ENCODE peak calls at places on chromosomes 3 and 15, in ten cellular contexts. T, R, N, S, W, U, D, Y, K and Q are unnamed samples.

GRCh38 chr3:30233924-30234666 is 372.3 kb upstream of the TGFBR2 start:
- DNase-seq in T (no peak), R (peak; percentile 30), N (no peak), S (no peak), W (no peak), U (no peak), D (peak; percentile 76), Y (no peak), K (no peak), Q (no peak)

GRCh38 chr15:28975766-28976179 is 90.0 kb downstream of the APBA2 start:
- DNase-seq in T (no peak), R (peak; percentile 68), N (no peak), S (no peak), W (no peak), U (peak; percentile 84), D (peak; percentile 70), Y (no peak), K (no peak), Q (no peak)

GRCh38 chr3:127264292-127264691 is 23.6 kb downstream of the PRR20G start:
- DNase-seq in T (no peak), R (no peak), N (no peak), S (no peak), W (no peak), U (no peak), D (peak; percentile 3), Y (no peak), K (no peak), Q (no peak)

GRCh38 chr3:113947372-113948014 is at the start of gene ZDHHC23:
- DNase-seq in T (peak; percentile 40), R (peak; percentile 42), N (peak; percentile 66), S (peak; percentile 30), W (peak; percentile 91), U (peak; percentile 73), D (peak; percentile 62), Y (peak; percentile 67), K (peak; percentile 88), Q (peak; percentile 76)

GRCh38 chr15:59283717-59284336 is 77.2 kb downstream of the LDHAL6B start:
- DNase-seq in T (peak; percentile 65), R (no peak), N (no peak), S (no peak), W (peak; percentile 87), U (no peak), D (no peak), Y (no peak), K (no peak), Q (no peak)

GRCh38 chr15:47185222-47185800 is 532.0 kb upstream of the SEMA6D start:
- DNase-seq in T (no peak), R (peak; percentile 17), N (no peak), S (no peak), W (no peak), U (no peak), D (peak; percentile 5), Y (no peak), K (no peak), Q (no peak)

GRCh38 chr3:143134446-143134845 is 14.9 kb downstream of the CHST2 start:
- DNase-seq in T (peak; percentile 50), R (no peak), N (no peak), S (no peak), W (no peak), U (peak; percentile 34), D (no peak), Y (no peak), K (no peak), Q (no peak)

GRCh38 chr3:123765475-123766166 is 118.5 kb downstream of the MYLK start:
- DNase-seq in T (no peak), R (peak; percentile 65), N (no peak), S (no peak), W (no peak), U (no peak), D (peak; percentile 90), Y (no peak), K (no peak), Q (no peak)

GRCh38 chr3:65593780-65594752 is 444.7 kb downstream of the MAGI1 start:
- DNase-seq in T (no peak), R (no peak), N (no peak), S (no peak), W (no peak), U (no peak), D (no peak), Y (no peak), K (no peak), Q (no peak)

GRCh38 chr3:137764563-137765309 is 621 bp downstream of the SOX14 start:
- DNase-seq in T (no peak), R (no peak), N (no peak), S (no peak), W (peak; percentile 64), U (no peak), D (no peak), Y (no peak), K (peak; percentile 51), Q (no peak)

GRCh38 chr3:189995129-189995528 is 125.6 kb downstream of the P3H2 start:
- DNase-seq in T (no peak), R (peak; percentile 75), N (no peak), S (no peak), W (no peak), U (no peak), D (peak; percentile 37), Y (no peak), K (no peak), Q (no peak)

GRCh38 chr3:47583320-47584075 is 4.8 kb upstream of the CSPG5 start:
- DNase-seq in T (no peak), R (no peak), N (no peak), S (no peak), W (no peak), U (no peak), D (no peak), Y (no peak), K (no peak), Q (no peak)

DNA sequence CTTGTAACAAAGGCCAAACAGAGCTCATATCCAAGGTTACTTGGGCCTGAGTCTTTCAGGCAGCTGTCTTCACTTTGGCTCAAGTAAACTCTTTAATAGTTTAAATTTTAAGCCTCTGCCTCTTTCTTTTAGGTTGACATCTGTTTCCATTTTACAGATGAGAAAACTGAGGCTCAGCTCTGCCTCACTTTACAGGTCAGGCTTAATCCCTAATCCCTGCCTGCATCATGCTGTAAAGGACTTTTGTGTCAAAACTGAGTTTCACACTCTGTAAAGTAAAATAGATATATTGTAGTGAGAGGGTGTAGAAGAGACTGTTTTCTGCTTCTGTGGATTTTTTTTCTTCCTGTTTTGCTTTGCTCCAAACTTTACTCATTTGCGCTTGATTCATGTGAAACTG is 11.1 kb downstream of the FLNB start:
- DNase-seq in T (no peak), R (no peak), N (no peak), S (no peak), W (no peak), U (no peak), D (no peak), Y (no peak), K (no peak), Q (no peak)
- H3K4me1 ChIP-seq in T (peaks cover 34% of the 10 kb centered on the region), R (peaks cover 2% of the 10 kb centered on the region), N (peaks cover 61% of the 10 kb centered on the region), S (peaks cover 17% of the 10 kb centered on the region), W (peaks cover 58% of the 10 kb centered on the region), U (peaks cover 28% of the 10 kb centered on the region), D (peaks cover 15% of the 10 kb centered on the region), Y (peaks cover 3% of the 10 kb centered on the region), K (peaks cover 4% of the 10 kb centered on the region), Q (peaks cover 29% of the 10 kb centered on the region)

GRCh38 chr3:193847402-193847801 is 254.4 kb downstream of the OPA1 start:
- DNase-seq in T (no peak), R (no peak), N (no peak), S (no peak), W (no peak), U (no peak), D (no peak), Y (no peak), K (no peak), Q (no peak)
- H3K4me1 ChIP-seq in T (peaks cover 13% of the 10 kb centered on the region), R (no peaks in the 10 kb centered on the region), N (peaks cover 14% of the 10 kb centered on the region), S (peaks cover 8% of the 10 kb centered on the region), W (peaks cover 35% of the 10 kb centered on the region), U (no peaks in the 10 kb centered on the region), D (peaks cover 3% of the 10 kb centered on the region), Y (peaks cover 12% of the 10 kb centered on the region), K (no peaks in the 10 kb centered on the region), Q (peaks cover 12% of the 10 kb centered on the region)

DNA sequence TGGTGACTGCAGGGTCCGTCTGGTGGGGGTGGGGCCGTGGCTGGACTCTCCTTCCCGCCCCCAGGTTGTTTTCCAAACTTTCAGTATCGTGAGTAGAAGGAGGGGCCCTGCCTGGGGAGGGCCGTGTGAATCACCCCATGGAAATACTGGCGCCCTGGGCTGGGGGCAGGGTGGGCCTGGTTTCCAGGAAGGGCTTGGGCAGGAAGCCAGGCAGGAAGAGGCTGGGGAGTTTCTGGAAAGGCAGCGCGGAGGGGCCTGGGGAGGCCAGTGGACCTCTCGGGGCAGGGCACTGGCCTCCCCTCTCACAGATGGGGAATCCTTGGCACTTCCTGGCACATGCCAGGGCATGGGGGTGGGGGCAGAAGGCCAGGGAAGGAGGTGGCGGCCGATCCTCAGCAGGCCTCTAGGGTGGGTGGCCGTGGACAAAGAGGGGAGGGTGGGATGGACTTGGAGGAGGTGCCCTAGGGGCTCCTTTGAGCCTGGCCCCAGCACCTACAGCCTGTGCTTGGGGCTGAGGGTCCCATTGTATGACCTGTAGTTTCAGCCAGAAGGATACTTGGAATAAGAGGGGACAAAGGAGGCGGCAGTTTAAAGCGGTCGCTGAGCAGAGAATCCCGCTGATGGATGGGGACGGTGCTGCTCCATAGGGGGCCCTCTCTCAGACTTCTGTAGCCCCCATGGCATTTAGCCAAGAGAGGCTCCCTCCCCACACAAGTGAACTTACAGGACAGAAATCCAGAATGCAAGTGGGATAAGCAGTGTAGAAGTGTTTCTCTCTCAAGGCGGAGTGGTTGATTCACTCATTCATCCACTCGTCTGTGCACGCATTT is 56.5 kb upstream of the GATA2 start:
- DNase-seq in T (peak; percentile 95), R (peak; percentile 68), N (peak; percentile 70), S (no peak), W (peak; percentile 97), U (no peak), D (peak; percentile 98), Y (no peak), K (peak; percentile 90), Q (peak; percentile 85)
- H3K4me1 ChIP-seq in T (peaks cover 47% of the 10 kb centered on the region), R (peaks cover 12% of the 10 kb centered on the region), N (peaks cover 45% of the 10 kb centered on the region), S (peaks cover 4% of the 10 kb centered on the region), W (no peaks in the 10 kb centered on the region), U (no peaks in the 10 kb centered on the region), D (no peaks in the 10 kb centered on the region), Y (no peaks in the 10 kb centered on the region), K (peaks cover 7% of the 10 kb centered on the region), Q (no peaks in the 10 kb centered on the region)

GRCh38 chr15:44181410-44181809 is 13.7 kb downstream of the FRMD5 start:
- DNase-seq in T (no peak), R (no peak), N (no peak), S (no peak), W (no peak), U (no peak), D (no peak), Y (no peak), K (no peak), Q (no peak)

GRCh38 chr15:44173813-44174212 is 21.3 kb downstream of the FRMD5 start:
- DNase-seq in T (no peak), R (no peak), N (no peak), S (no peak), W (no peak), U (no peak), D (no peak), Y (no peak), K (no peak), Q (no peak)

DNA sequence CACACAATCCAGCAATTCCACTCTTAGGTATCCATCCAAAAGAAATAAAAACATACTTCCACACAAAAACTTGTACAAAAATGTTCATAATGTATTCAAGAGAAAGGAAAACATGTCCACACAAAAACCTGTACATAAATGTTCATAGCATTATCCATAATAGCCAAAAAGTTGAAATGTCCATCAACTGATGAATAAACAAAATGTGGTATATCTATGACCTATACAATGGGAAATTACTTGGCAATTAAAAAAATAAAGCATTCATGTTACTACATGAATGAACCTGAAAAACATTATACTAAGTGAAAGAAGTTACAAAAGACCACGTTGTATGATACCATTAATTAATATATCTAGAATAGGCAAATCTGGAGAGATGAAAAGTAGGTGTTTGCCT is 17.9 kb downstream of the FRMD5 start:
- DNase-seq in T (no peak), R (no peak), N (no peak), S (no peak), W (no peak), U (no peak), D (no peak), Y (no peak), K (no peak), Q (no peak)
- H3K4me1 ChIP-seq in T (no peaks in the 10 kb centered on the region), R (no peaks in the 10 kb centered on the region), N (no peaks in the 10 kb centered on the region), S (no peaks in the 10 kb centered on the region), W (no peaks in the 10 kb centered on the region), U (no peaks in the 10 kb centered on the region), D (no peaks in the 10 kb centered on the region), Y (no peaks in the 10 kb centered on the region), K (no peaks in the 10 kb centered on the region), Q (no peaks in the 10 kb centered on the region)